ENCODE peak calls at places on chromosome 17, in six cellular contexts. A, N, O, T, F and S are unnamed samples.

GRCh38 chr17:72931163-72931562 is 161.3 kb downstream of the SLC39A11 start:
- ATAC-seq in F (no peak), N (no peak), T (no peak), A (no peak), O (no peak), S (no peak)

GRCh38 chr17:65393514-65393913 is 167.9 kb downstream of the AXIN2 start:
- ATAC-seq in F (peak), O (no peak), N (no peak), T (no peak), A (no peak), S (no peak)

GRCh38 chr17:77436058-77436442 is 295.3 kb downstream of the SEC14L1 start:
- ATAC-seq in A (peak), F (no peak), O (no peak), N (peak), T (peak), S (peak)

GRCh38 chr17:58382108-58382884 is 30.3 kb upstream of the SUPT4H1 start:
- ATAC-seq in F (no peak), A (no peak), N (no peak), T (peak), O (no peak), S (no peak)

GRCh38 chr17:74424658-74425057 is 7.2 kb upstream of the GPRC5C start:
- ATAC-seq in T (no peak), N (peak), O (no peak), A (no peak), F (no peak), S (no peak)

GRCh38 chr17:62597920-62598319 is 29.6 kb upstream of the MRC2 start:
- ATAC-seq in N (no peak), O (no peak), F (no peak), A (peak), T (peak), S (no peak)

GRCh38 chr17:78718575-78719209 is 63.4 kb downstream of the CYTH1 start:
- ATAC-seq in A (no peak), T (no peak), N (no peak), O (no peak), F (peak), S (no peak)

GRCh38 chr17:64531955-64532371 is 25.2 kb downstream of the CEP95 start:
- ATAC-seq in N (no peak), T (no peak), F (no peak), O (peak), A (peak), S (no peak)

GRCh38 chr17:80885922-80886582 is 105.6 kb upstream of the CHMP6 start:
- ATAC-seq in F (no peak), N (no peak), A (no peak), O (no peak), T (no peak), S (no peak)

GRCh38 chr17:80949451-80950421 is 41.9 kb upstream of the CHMP6 start:
- ATAC-seq in T (no peak), O (no peak), F (no peak), A (no peak), N (peak), S (peak)

GRCh38 chr17:13931752-13932477 is 137.4 kb upstream of the COX10 start:
- ATAC-seq in F (no peak), T (peak), N (peak), O (no peak), A (peak), S (no peak)

GRCh38 chr17:8221663-8222379 is 11.4 kb upstream of the AURKB start:
- ATAC-seq in O (peak), N (peak), T (peak), F (peak), A (peak), S (peak)

GRCh38 chr17:57930239-57930638 is 25.0 kb downstream of the CUEDC1 start:
- ATAC-seq in F (no peak), N (no peak), O (no peak), A (no peak), T (no peak), S (no peak)

GRCh38 chr17:67730706-67731105 is 13.0 kb downstream of the NOL11 start:
- ATAC-seq in N (no peak), A (no peak), F (no peak), T (no peak), O (no peak), S (no peak)

GRCh38 chr17:60447375-60447774 is 25.1 kb downstream of the CHCT1 start:
- ATAC-seq in F (no peak), A (no peak), O (no peak), N (no peak), T (no peak), S (no peak)

GRCh38 chr17:67042104-67042899 is 2.1 kb upstream of the CACNG1 start:
- ATAC-seq in O (no peak), N (no peak), F (no peak), A (no peak), T (peak), S (no peak)

GRCh38 chr17:68513932-68514331 is 1.7 kb downstream of the PRKAR1A start:
- ATAC-seq in A (no peak), F (no peak), N (no peak), T (no peak), O (no peak), S (no peak)

GRCh38 chr17:81483085-81483861 is 29.3 kb downstream of the ACTG1 start:
- ATAC-seq in O (no peak), T (peak), N (peak), A (peak), F (no peak), S (no peak)

GRCh38 chr17:57623620-57624019 is 121.5 kb downstream of the CCDC182 start:
- ATAC-seq in A (no peak), T (no peak), N (no peak), O (no peak), F (no peak), S (peak)

GRCh38 chr17:70369296-70369855 is 200.0 kb downstream of the KCNJ2 start:
- ATAC-seq in A (no peak), N (no peak), T (no peak), F (no peak), O (peak), S (no peak)

GRCh38 chr17:28001149-28001548 is 41.3 kb upstream of the NLK start:
- ATAC-seq in F (no peak), N (no peak), O (no peak), T (no peak), A (no peak), S (no peak)

GRCh38 chr17:17508019-17508535 is 11.9 kb upstream of the RASD1 start:
- ATAC-seq in O (no peak), A (no peak), N (no peak), T (no peak), F (no peak), S (no peak)

GRCh38 chr17:78416791-78417530 is 38.5 kb downstream of the PGS1 start:
- ATAC-seq in F (no peak), A (peak), T (peak), N (peak), O (no peak), S (no peak)

GRCh38 chr17:32285770-32286517 is 20.3 kb downstream of the RHBDL3 start:
- ATAC-seq in T (no peak), N (no peak), A (no peak), F (no peak), O (no peak), S (no peak)

GRCh38 chr17:75910699-75911098 is 6.0 kb upstream of the MRPL38 start:
- ATAC-seq in T (no peak), F (no peak), N (no peak), A (no peak), O (no peak), S (no peak)

GRCh38 chr17:66200685-66201092 is 8.8 kb upstream of the CEP112 start:
- ATAC-seq in N (peak), O (peak), T (peak), F (peak), A (peak), S (peak)